ENCODE peak calls at places on chromosomes 4 and X, in nine cellular contexts. O, H, W, C, V, L, X, G and Y are unnamed samples.

GRCh38 chr4:126271266-126271665 is 956.5 kb downstream of the FAT4 start:
- DNase-seq in O (no peak), H (no peak), W (no peak), C (no peak), V (no peak), L (no peak), X (no peak), G (no peak), Y (no peak)

GRCh38 chr4:121789960-121790829 is 10.9 kb upstream of the EXOSC9 start:
- DNase-seq in O (no peak), H (peak), W (no peak), C (no peak), V (peak), L (peak), X (no peak), G (no peak), Y (no peak)

GRCh38 chr4:102564399-102564921 is 63.3 kb downstream of the NFKB1 start:
- DNase-seq in O (no peak), H (peak), W (no peak), C (no peak), V (peak), L (peak), X (peak), G (no peak), Y (no peak)

GRCh38 chr4:54683616-54684346 is 26.0 kb downstream of the KIT start:
- DNase-seq in O (peak), H (peak), W (no peak), C (no peak), V (no peak), L (peak), X (no peak), G (no peak), Y (no peak)

GRCh38 chr4:8761824-8762205 is 109.8 kb downstream of the HMX1 start:
- DNase-seq in O (no peak), H (no peak), W (no peak), C (peak), V (no peak), L (no peak), X (no peak), G (no peak), Y (no peak)

GRCh38 chrX:105821471-105822081 is 763 bp upstream of the NRK start:
- DNase-seq in O (no peak), H (peak), W (no peak), C (peak), V (peak), L (peak), X (no peak), G (no peak), Y (no peak)

GRCh38 chr4:81852031-81852715 is 380.5 kb upstream of the RASGEF1B start:
- DNase-seq in O (no peak), H (no peak), W (no peak), C (no peak), V (no peak), L (no peak), X (no peak), G (no peak), Y (no peak)

GRCh38 chr4:181007751-181008150 is 1235.5 kb upstream of the TENM3 start:
- DNase-seq in O (no peak), H (no peak), W (no peak), C (no peak), V (no peak), L (peak), X (peak), G (no peak), Y (no peak)

GRCh38 chr4:143482753-143483362 is 30.6 kb upstream of the SMARCA5 start:
- DNase-seq in O (peak), H (peak), W (no peak), C (no peak), V (peak), L (peak), X (peak), G (peak), Y (peak)

GRCh38 chr4:83356899-83357661 is 22.4 kb upstream of the HPSE start:
- DNase-seq in O (no peak), H (peak), W (no peak), C (no peak), V (peak), L (peak), X (peak), G (no peak), Y (peak)

GRCh38 chrX:154025230-154025629 is 5.5 kb upstream of the IRAK1 start:
- DNase-seq in O (no peak), H (no peak), W (no peak), C (no peak), V (no peak), L (no peak), X (no peak), G (no peak), Y (no peak)

GRCh38 chrX:69025802-69026301 is 139.4 kb downstream of the PJA1 start:
- DNase-seq in O (no peak), H (peak), W (no peak), C (no peak), V (peak), L (peak), X (peak), G (no peak), Y (no peak)

GRCh38 chr4:48234575-48234974 is 35.1 kb downstream of the TEC start:
- DNase-seq in O (no peak), H (no peak), W (no peak), C (no peak), V (no peak), L (no peak), X (no peak), G (no peak), Y (no peak)

GRCh38 chr4:71186566-71187398 is 152.0 kb upstream of the SLC4A4 start:
- DNase-seq in O (peak), H (peak), W (no peak), C (peak), V (no peak), L (peak), X (no peak), G (peak), Y (no peak)

GRCh38 chr4:13248621-13249298 is 235.4 kb downstream of the RAB28 start:
- DNase-seq in O (peak), H (peak), W (no peak), C (no peak), V (no peak), L (no peak), X (no peak), G (no peak), Y (no peak)

GRCh38 chrX:103248553-103248952 is 6.4 kb downstream of the TCEAL8 start:
- DNase-seq in O (no peak), H (peak), W (no peak), C (no peak), V (no peak), L (peak), X (no peak), G (peak), Y (no peak)

GRCh38 chr4:10664408-10664807 is 20.2 kb downstream of the CLNK start:
- DNase-seq in O (no peak), H (peak), W (peak), C (no peak), V (peak), L (peak), X (peak), G (no peak), Y (peak)

GRCh38 chrX:1592863-1593201 is 1.4 kb downstream of the AKAP17A start:
- DNase-seq in O (no peak), H (no peak), W (no peak), C (peak), V (no peak), L (no peak), X (no peak), G (no peak), Y (no peak)

GRCh38 chr4:73668806-73669205 is 48.6 kb upstream of the RASSF6 start:
- DNase-seq in O (no peak), H (peak), W (no peak), C (no peak), V (no peak), L (no peak), X (no peak), G (no peak), Y (no peak)

GRCh38 chr4:57403591-57403990 is 293.4 kb upstream of the IGFBP7 start:
- DNase-seq in O (no peak), H (no peak), W (no peak), C (no peak), V (no peak), L (no peak), X (no peak), G (no peak), Y (no peak)

GRCh38 chr4:25862411-25863346 is at the start of gene SEL1L3:
- DNase-seq in O (peak), H (no peak), W (no peak), C (peak), V (no peak), L (no peak), X (no peak), G (peak), Y (no peak)

GRCh38 chr4:27463816-27464215 is 603.2 kb downstream of the STIM2 start:
- DNase-seq in O (no peak), H (peak), W (no peak), C (no peak), V (no peak), L (peak), X (no peak), G (no peak), Y (no peak)

DNA sequence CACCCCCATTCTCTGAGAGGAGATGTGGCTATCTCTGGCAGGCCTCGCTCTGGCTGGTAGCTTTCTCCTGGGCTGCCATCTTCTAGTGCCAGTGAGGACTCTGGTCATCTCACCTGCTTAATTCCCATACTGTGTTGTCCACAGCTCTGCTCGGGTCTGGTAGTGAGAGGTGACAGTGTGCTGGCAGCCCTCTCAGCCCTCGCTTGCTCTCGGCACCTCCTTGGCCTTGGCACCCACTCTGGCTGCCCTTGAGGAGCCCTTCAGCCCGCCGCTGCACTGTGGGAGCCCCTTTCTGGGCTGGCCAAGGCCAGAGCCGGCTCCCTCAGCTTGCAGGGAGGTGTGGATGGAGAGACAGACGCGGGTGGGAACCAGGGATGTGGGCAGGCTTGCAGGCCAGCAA is 52.7 kb downstream of the CPLX1 start:
- DNase-seq in O (no peak), H (no peak), W (no peak), C (no peak), V (no peak), L (no peak), X (no peak), G (no peak), Y (no peak)
- TF ChIP-seq CTCF in O (no peak), H (no peak), W (no peak), C (no peak), V (no peak), L (no peak), X (no peak), G (no peak), Y (no peak)

GRCh38 chr4:84482564-84483563 is 16.2 kb downstream of the NKX6-1 start:
- DNase-seq in O (peak), H (no peak), W (no peak), C (peak), V (no peak), L (no peak), X (no peak), G (no peak), Y (no peak)
- TF ChIP-seq CTCF in O (peak), H (peak), W (no peak), C (peak), V (peak), L (peak), X (peak), G (no peak), Y (peak)

GRCh38 chrX:95484781-95485180 is 1199.9 kb upstream of the DIAPH2 start:
- DNase-seq in O (no peak), H (no peak), W (no peak), C (no peak), V (no peak), L (no peak), X (no peak), G (no peak), Y (no peak)
- TF ChIP-seq CTCF in O (no peak), H (no peak), W (no peak), C (no peak), V (no peak), L (no peak), X (no peak), G (no peak), Y (no peak)

GRCh38 chr4:153156263-153156662 is 48.0 kb upstream of the TRIM2 start:
- DNase-seq in O (no peak), H (no peak), W (no peak), C (no peak), V (no peak), L (no peak), X (no peak), G (no peak), Y (no peak)
- TF ChIP-seq CTCF in O (no peak), H (no peak), W (no peak), C (no peak), V (peak), L (no peak), X (peak), G (no peak), Y (no peak)

GRCh38 chrX:117996918-117997480 is 119.6 kb downstream of the KLHL13 start:
- DNase-seq in O (no peak), H (peak), W (no peak), C (no peak), V (no peak), L (peak), X (no peak), G (no peak), Y (no peak)
- TF ChIP-seq CTCF in O (no peak), H (no peak), W (no peak), C (no peak), V (peak), L (peak), X (peak), G (peak), Y (peak)

GRCh38 chrX:146881521-146881920 is 67.0 kb upstream of the CXorf51A start:
- DNase-seq in O (no peak), H (no peak), W (no peak), C (no peak), V (no peak), L (no peak), X (no peak), G (no peak), Y (no peak)

GRCh38 chrX:146887020-146887419 is 72.5 kb upstream of the CXorf51A start:
- DNase-seq in O (no peak), H (no peak), W (no peak), C (no peak), V (no peak), L (no peak), X (no peak), G (no peak), Y (no peak)
- TF ChIP-seq CTCF in O (no peak), H (no peak), W (no peak), C (no peak), V (no peak), L (no peak), X (no peak), G (no peak), Y (no peak)

GRCh38 chrX:11171956-11172355 is 60.8 kb downstream of the HCCS start:
- DNase-seq in O (no peak), H (no peak), W (no peak), C (no peak), V (no peak), L (no peak), X (no peak), G (no peak), Y (no peak)

DNA sequence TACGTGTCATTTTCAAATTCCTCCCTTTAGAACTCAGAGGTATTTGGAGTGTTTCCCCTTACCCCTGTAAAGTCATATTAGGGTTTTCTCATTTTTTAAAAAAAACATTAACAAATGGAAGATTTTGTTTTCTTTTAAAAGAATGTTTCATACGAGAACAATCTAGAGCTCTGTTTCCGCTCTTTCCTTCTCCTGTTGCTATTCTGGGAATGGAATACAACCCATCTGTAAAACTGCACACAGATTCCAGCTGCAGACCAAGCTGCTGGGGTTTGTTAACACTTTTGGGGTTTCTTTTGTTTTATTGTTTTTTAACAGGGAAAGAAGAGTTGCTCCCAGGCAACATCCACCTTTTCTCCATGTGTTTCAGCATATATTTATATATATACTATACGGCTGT is 61.3 kb downstream of the HCCS start:
- DNase-seq in O (no peak), H (no peak), W (no peak), C (no peak), V (no peak), L (no peak), X (no peak), G (no peak), Y (no peak)
- TF ChIP-seq CTCF in O (no peak), H (no peak), W (no peak), C (no peak), V (no peak), L (no peak), X (no peak), G (no peak), Y (no peak)

DNA sequence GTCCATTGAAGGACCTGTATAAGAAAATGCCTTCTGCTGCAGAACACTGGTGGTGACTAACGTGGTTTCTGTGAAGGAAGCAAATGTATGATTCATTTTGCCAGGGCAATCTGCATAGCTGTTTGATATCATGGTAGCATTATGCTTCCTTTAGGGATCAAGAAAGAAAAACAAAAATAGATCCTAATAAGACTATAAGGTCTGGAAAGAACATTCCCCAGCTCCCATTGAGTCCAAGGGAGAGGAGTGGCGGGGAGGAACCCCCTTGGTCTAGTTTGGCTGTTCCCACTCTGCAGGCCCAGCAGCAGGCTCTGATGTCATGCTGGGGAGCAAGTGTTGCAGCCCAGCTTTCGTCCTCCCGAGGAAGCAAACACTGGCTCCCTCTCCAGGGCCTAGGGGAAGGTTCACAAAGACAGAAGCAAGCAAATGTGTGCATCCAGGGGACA is 154.5 kb upstream of the GALNT7 start:
- DNase-seq in O (peak), H (peak), W (no peak), C (no peak), V (no peak), L (peak), X (no peak), G (peak), Y (no peak)
- TF ChIP-seq CTCF in O (no peak), H (peak), W (no peak), C (no peak), V (peak), L (no peak), X (peak), G (no peak), Y (no peak)

GRCh38 chr4:173990126-173990878 is 293.2 kb downstream of the FBXO8 start:
- DNase-seq in O (peak), H (peak), W (no peak), C (no peak), V (no peak), L (peak), X (no peak), G (peak), Y (no peak)
- TF ChIP-seq CTCF in O (no peak), H (peak), W (no peak), C (peak), V (peak), L (peak), X (peak), G (peak), Y (peak)